ENCODE peak calls at places on chromosomes 6 and 20, in five cellular contexts. O is stimulated activated CD4-positive, alpha-beta T cell treated with anti-CD3 and anti-CD28 coated beads, Interleukin-4, amount 100 ng/mL, for 1 hour; K is GM23248; D is activated CD4-positive, alpha-beta T cell treated with anti-CD3 and anti-CD28 coated beads, Interleukin-2, amount 50 U/mL, for 1 hour; R is iPS-NIHi11. W is an unnamed sample.

GRCh38 chr20:2124632-2125131 is 23.1 kb downstream of the STK35 start:
- DNase-seq in K (no peak), R (no peak), O (no peak), D (no peak), W (no peak)

GRCh38 chr20:25341716-25342680 is 48.6 kb downstream of the ABHD12 start:
- DNase-seq in O (no peak), D (no peak), R (no peak), K (peak), W (no peak)

GRCh38 chr6:159163901-159164370 is 5.3 kb upstream of the FNDC1 start:
- DNase-seq in K (peak), D (no peak), R (no peak), O (no peak), W (peak)

GRCh38 chr6:161436106-161436876 is 162.4 kb upstream of the AGPAT4 start:
- DNase-seq in O (no peak), D (no peak), R (no peak), K (no peak), W (no peak)

GRCh38 chr6:117552618-117553017 is 49.7 kb downstream of the GOPC start:
- DNase-seq in D (no peak), K (no peak), R (no peak), O (no peak), W (no peak)

GRCh38 chr20:59820204-59821041 is 113.0 kb downstream of the SYCP2 start:
- DNase-seq in R (no peak), K (peak), O (no peak), D (no peak), W (no peak)

GRCh38 chr6:129516005-129516404 is 194.0 kb downstream of the ARHGAP18 start:
- DNase-seq in K (no peak), R (no peak), D (no peak), O (no peak), W (peak)

GRCh38 chr6:89794324-89794723 is 25.3 kb downstream of the MDN1 start:
- DNase-seq in O (no peak), R (no peak), D (no peak), K (no peak), W (no peak)

GRCh38 chr6:18115356-18115755 is 7.1 kb downstream of the NHLRC1 start:
- DNase-seq in O (no peak), R (no peak), K (no peak), D (no peak), W (no peak)

GRCh38 chr6:104908431-104909139 is 48.3 kb upstream of the LIN28B start:
- DNase-seq in R (no peak), O (no peak), D (no peak), K (no peak), W (no peak)

W was measured in adipocyte.